ENCODE peak calls at places on chromosomes 1 and 21, in eight cellular contexts. N is H54; B is GM03348; U is activated CD8-positive, alpha-beta T cell treated with anti-CD3 and anti-CD28 coated beads for 36 hours; L is ACHN; C is amygdala; W is HEK293T; G is right lobe of liver. A is an unnamed sample.
A peak's percentile ranks its signal among the peaks of the same experiment; 100 is the strongest.

GRCh38 chr1:27856561-27857343 is 15.6 kb upstream of the THEMIS2 start:
- DNase-seq in N (no peak), B (no peak), U (no peak), L (no peak), C (no peak), W (no peak), G (no peak), A (no peak)

GRCh38 chr1:174165471-174166137 is 6.3 kb downstream of the RABGAP1L start:
- DNase-seq in N (no peak), B (peak; percentile 35), U (no peak), L (no peak), C (no peak), W (no peak), G (peak; percentile 56), A (peak; percentile 22)

GRCh38 chr21:14567557-14568279 is 21.6 kb upstream of the SAMSN1 start:
- DNase-seq in N (no peak), B (no peak), U (no peak), L (no peak), C (no peak), W (no peak), G (no peak), A (peak; percentile 61)

GRCh38 chr1:26027716-26028489 is 6.3 kb downstream of the EXTL1 start:
- DNase-seq in N (no peak), B (peak; percentile 46), U (peak; percentile 52), L (no peak), C (no peak), W (no peak), G (no peak), A (no peak)

GRCh38 chr1:85502625-85503083 is 37.7 kb upstream of the DDAH1 start:
- DNase-seq in N (no peak), B (peak; percentile 36), U (peak; percentile 15), L (peak; percentile 35), C (no peak), W (peak; percentile 64), G (peak; percentile 20), A (peak; percentile 79)

GRCh38 chr1:230079211-230079590 is 12.2 kb downstream of the GALNT2 start:
- DNase-seq in N (no peak), B (no peak), U (no peak), L (no peak), C (no peak), W (no peak), G (no peak), A (no peak)

GRCh38 chr1:6914646-6915178 is 129.5 kb downstream of the CAMTA1 start:
- DNase-seq in N (no peak), B (no peak), U (no peak), L (no peak), C (no peak), W (no peak), G (no peak), A (no peak)

GRCh38 chr1:151968058-151968457 is 25.6 kb downstream of the S100A10 start:
- DNase-seq in N (no peak), B (peak; percentile 57), U (peak; percentile 69), L (peak; percentile 81), C (no peak), W (peak; percentile 67), G (no peak), A (peak; percentile 86)

GRCh38 chr21:46552274-46552673 is 52.6 kb downstream of the S100B start:
- DNase-seq in N (no peak), B (no peak), U (no peak), L (no peak), C (no peak), W (no peak), G (no peak), A (no peak)

GRCh38 chr1:102434421-102434820 is 437.7 kb upstream of the OLFM3 start:
- DNase-seq in N (peak; percentile 0), B (peak; percentile 4), U (peak; percentile 11), L (peak; percentile 22), C (no peak), W (peak; percentile 13), G (no peak), A (peak; percentile 40)

GRCh38 chr1:198258491-198258890 is 101.7 kb downstream of the NEK7 start:
- DNase-seq in N (no peak), B (peak; percentile 41), U (no peak), L (peak; percentile 31), C (no peak), W (no peak), G (no peak), A (peak; percentile 52)

A was measured in MCF 10A.